ENCODE peak calls at places on chromosomes 16 and 17, in seven cellular contexts. W is GF-D8; M is H1; A is SJSA1; R is stimulated activated CD4-positive, alpha-beta T cell treated with anti-CD3 and anti-CD28 coated beads, Interleukin-4, amount 100 ng/mL, for 1 hour; B is activated CD4-positive, CD25-positive, alpha-beta regulatory T cell; P is tibial artery. T is an unnamed sample.

GRCh38 chr17:80232438-80232837 is 12.2 kb downstream of the SLC26A11 start:
- DNase-seq in M (no peak), B (no peak), P (no peak), A (no peak), R (no peak), W (no peak), T (no peak)

GRCh38 chr17:57553525-57553924 is 191.6 kb downstream of the CCDC182 start:
- DNase-seq in A (peak; percentile 67), W (no peak), R (no peak), B (no peak), M (no peak), P (no peak), T (peak; percentile 42)

GRCh38 chr16:66359811-66360608 is 6.5 kb upstream of the CDH5 start:
- DNase-seq in W (no peak), M (no peak), A (no peak), P (no peak), B (no peak), R (no peak), T (no peak)

GRCh38 chr17:61583242-61583641 is 7.8 kb downstream of the NACA2 start:
- DNase-seq in R (no peak), M (no peak), A (peak; percentile 40), B (no peak), W (no peak), P (no peak), T (no peak)

GRCh38 chr17:19578545-19578944 is 44.9 kb downstream of the SLC47A1 start:
- DNase-seq in P (no peak), R (no peak), A (no peak), B (no peak), W (no peak), M (no peak), T (no peak)

GRCh38 chr16:85612191-85612800 is 826 bp upstream of the GSE1 start:
- DNase-seq in R (peak; percentile 10), A (peak; percentile 88), W (peak; percentile 71), M (no peak), P (peak; percentile 80), B (no peak), T (peak; percentile 68)

GRCh38 chr17:9959377-9959981 is 54.4 kb upstream of the RCVRN start:
- DNase-seq in A (peak; percentile 36), B (no peak), W (no peak), P (no peak), R (peak; percentile 16), M (peak; percentile 47), T (no peak)

GRCh38 chr17:16486373-16487250 is 5.4 kb downstream of the LRRC75A start:
- DNase-seq in M (no peak), A (no peak), P (peak; percentile 61), R (no peak), W (no peak), B (no peak), T (no peak)

GRCh38 chr17:67312265-67312664 is 54.1 kb downstream of the PSMD12 start:
- DNase-seq in P (no peak), M (no peak), W (no peak), R (no peak), A (no peak), B (no peak), T (no peak)

GRCh38 chr16:77660311-77660710 is 62.0 kb upstream of the NUDT7 start:
- DNase-seq in B (no peak), W (no peak), M (no peak), A (peak; percentile 7), R (no peak), P (no peak), T (no peak)

GRCh38 chr16:11211061-11211976 is 44.7 kb downstream of the SOCS1 start:
- DNase-seq in M (no peak), B (no peak), R (no peak), A (no peak), P (no peak), W (no peak), T (no peak)

GRCh38 chr17:64778367-64779290 is 116.5 kb upstream of the SMURF2 start:
- DNase-seq in W (no peak), M (no peak), P (no peak), R (peak; percentile 25), B (no peak), A (no peak), T (no peak)

GRCh38 chr17:59527931-59528330 is 37.5 kb upstream of the DHX40 start:
- DNase-seq in B (no peak), P (no peak), M (no peak), A (no peak), R (no peak), W (no peak), T (no peak)

GRCh38 chr17:60640503-60640902 is 37.1 kb upstream of the BCAS3 start:
- DNase-seq in W (no peak), P (no peak), M (no peak), A (peak; percentile 16), R (no peak), B (no peak), T (no peak)

GRCh38 chr16:85422124-85422373 is 191.1 kb upstream of the GSE1 start:
- DNase-seq in A (no peak), M (no peak), R (no peak), W (no peak), B (no peak), P (no peak), T (no peak)

GRCh38 chr17:13759936-13760335 is 158.2 kb upstream of the HS3ST3A1 start:
- DNase-seq in R (no peak), B (no peak), M (no peak), P (no peak), A (no peak), W (no peak), T (no peak)

GRCh38 chr17:56690441-56691291 is 97.2 kb downstream of the NOG start:
- DNase-seq in A (no peak), B (no peak), W (no peak), P (peak; percentile 27), M (no peak), R (no peak), T (no peak)

GRCh38 chr17:2170023-2170422 is 115.1 kb downstream of the HIC1 start:
- DNase-seq in R (peak; percentile 26), P (no peak), W (no peak), B (no peak), A (no peak), M (no peak), T (no peak)

GRCh38 chr17:50213026-50214015 is 11.9 kb upstream of the COL1A1 start:
- DNase-seq in B (no peak), M (no peak), P (peak; percentile 19), R (no peak), A (peak; percentile 63), W (no peak), T (no peak)

GRCh38 chr17:16415031-16415924 is at the start of gene TRPV2:
- DNase-seq in B (no peak), M (no peak), W (no peak), P (no peak), A (no peak), R (peak; percentile 47), T (no peak)

GRCh38 chr16:49493836-49494235 is 120.2 kb downstream of the C16orf78 start:
- DNase-seq in M (no peak), R (no peak), W (no peak), A (no peak), B (no peak), P (peak; percentile 12), T (no peak)

GRCh38 chr17:21129023-21129681 is 2.4 kb downstream of the DHRS7B start:
- DNase-seq in W (no peak), P (peak; percentile 35), R (no peak), M (no peak), A (no peak), B (no peak), T (no peak)

GRCh38 chr17:34567665-34568064 is 11.7 kb upstream of the TMEM132E start:
- DNase-seq in W (no peak), B (no peak), M (no peak), R (no peak), A (no peak), P (no peak), T (no peak)

GRCh38 chr17:9363440-9364350 is 211.9 kb downstream of the STX8 start:
- DNase-seq in R (no peak), M (no peak), B (no peak), A (peak; percentile 39), P (no peak), W (no peak), T (no peak)

GRCh38 chr17:65855245-65855644 is 293.8 kb upstream of the AXIN2 start:
- DNase-seq in B (no peak), M (peak; percentile 21), R (no peak), A (no peak), P (no peak), W (no peak), T (no peak)

GRCh38 chr17:39740357-39741111 is 2.8 kb downstream of the GRB7 start:
- DNase-seq in A (peak; percentile 32), M (peak; percentile 92), P (no peak), W (no peak), B (no peak), R (no peak), T (peak; percentile 50)

GRCh38 chr17:63258785-63259184 is 187.3 kb downstream of the CYB561 start:
- DNase-seq in W (no peak), R (no peak), A (no peak), B (no peak), P (no peak), M (no peak), T (no peak)

GRCh38 chr16:15653227-15653626 is 3.2 kb downstream of the NDE1 start:
- DNase-seq in A (peak; percentile 69), M (no peak), B (no peak), R (no peak), W (no peak), P (no peak), T (no peak)

GRCh38 chr16:454397-454940 is 29.0 kb downstream of the RAB11FIP3 start:
- DNase-seq in R (no peak), M (no peak), A (no peak), B (no peak), W (no peak), P (no peak), T (no peak)

GRCh38 chr16:4293181-4293716 is 20.4 kb upstream of the TFAP4 start:
- DNase-seq in M (no peak), P (no peak), B (no peak), A (no peak), R (no peak), W (no peak), T (no peak)

GRCh38 chr16:69311115-69311532 is at the start of gene VPS4A:
- DNase-seq in W (peak; percentile 84), P (peak; percentile 96), B (peak; percentile 99), R (peak; percentile 98), A (peak; percentile 99), M (peak; percentile 88), T (peak; percentile 93)

GRCh38 chr17:72334205-72334604 is 213.4 kb downstream of the SOX9 start:
- DNase-seq in A (no peak), W (no peak), M (no peak), B (no peak), P (no peak), R (no peak), T (no peak)

GRCh38 chr17:73991260-73991659 is 212.2 kb upstream of the RPL38 start:
- DNase-seq in W (no peak), B (no peak), A (no peak), P (no peak), M (no peak), R (no peak), T (no peak)

GRCh38 chr17:49788443-49789277 is at the start of gene KAT7:
- DNase-seq in B (peak; percentile 92), R (peak; percentile 97), M (peak; percentile 97), W (peak; percentile 89), A (peak; percentile 100), P (peak; percentile 99), T (peak; percentile 99)

T was measured in T1000.